ENCODE peak calls at places on chromosomes 5 and 9, in six cellular contexts. J, A, S, G, C and X are unnamed samples.

GRCh38 chr5:91885291-91886265 is 502.5 kb upstream of the ARRDC3 start:
- DNase-seq in J (no peak), S (no peak), C (no peak), G (no peak), A (no peak), X (no peak)

GRCh38 chr9:119758241-119758640 is 389.0 kb upstream of the BRINP1 start:
- DNase-seq in S (no peak), G (no peak), A (no peak), C (no peak), J (no peak), X (no peak)

GRCh38 chr5:77842247-77842646 is 66.1 kb upstream of the TBCA start:
- DNase-seq in A (no peak), C (no peak), G (no peak), S (no peak), J (no peak), X (no peak)

GRCh38 chr9:98396236-98396635 is 140.8 kb upstream of the TBC1D2 start:
- DNase-seq in A (no peak), C (no peak), J (no peak), S (no peak), G (no peak), X (no peak)

GRCh38 chr5:31047621-31048020 is 145.9 kb upstream of the CDH6 start:
- DNase-seq in G (no peak), J (no peak), S (peak), C (no peak), A (no peak), X (no peak)

GRCh38 chr5:29042152-29042551 is 2003.8 kb upstream of the CDH9 start:
- DNase-seq in C (no peak), A (no peak), J (no peak), G (no peak), S (no peak), X (no peak)

GRCh38 chr9:111810908-111811307 is 16.2 kb upstream of the SHOC1 start:
- DNase-seq in S (no peak), C (no peak), G (no peak), J (no peak), A (no peak), X (no peak)

GRCh38 chr5:38426493-38426892 is 130.0 kb downstream of the LIFR start:
- DNase-seq in G (no peak), S (peak), A (no peak), J (no peak), C (no peak), X (no peak)

GRCh38 chr5:143101134-143101533 is 302.4 kb downstream of the NR3C1 start:
- DNase-seq in G (no peak), J (no peak), A (no peak), S (no peak), C (no peak), X (no peak)

GRCh38 chr5:122775713-122776084 is 819 bp downstream of the SNX2 start:
- DNase-seq in A (peak), G (no peak), C (no peak), J (peak), S (peak), X (no peak)

GRCh38 chr9:69554945-69555344 is 117.2 kb downstream of the APBA1 start:
- DNase-seq in G (no peak), J (no peak), A (no peak), S (peak), C (no peak), X (no peak)

GRCh38 chr9:120924698-120925534 is 1.7 kb downstream of the TRAF1 start:
- DNase-seq in C (peak), G (no peak), S (no peak), A (no peak), J (no peak), X (no peak)

GRCh38 chr5:79962580-79963222 is 28.4 kb downstream of the MTX3 start:
- DNase-seq in G (peak), C (no peak), A (no peak), S (peak), J (no peak), X (no peak)

GRCh38 chr5:178941361-178941760 is 363 bp downstream of the ZNF454 start:
- DNase-seq in G (no peak), S (no peak), J (no peak), C (peak), A (no peak), X (peak)

GRCh38 chr9:32427111-32427873 is 42.8 kb downstream of the ACO1 start:
- DNase-seq in A (no peak), J (peak), G (no peak), S (peak), C (peak), X (no peak)

GRCh38 chr9:127177682-127178265 is 55.3 kb upstream of the ANGPTL2 start:
- DNase-seq in A (no peak), G (no peak), J (no peak), C (peak), S (no peak), X (no peak)

GRCh38 chr5:109805472-109805871 is 115.7 kb downstream of the MAN2A1 start:
- DNase-seq in G (no peak), A (no peak), S (peak), C (no peak), J (no peak), X (no peak)

GRCh38 chr5:151811593-151812321 is 40.0 kb downstream of the G3BP1 start:
- DNase-seq in S (peak), A (no peak), J (no peak), C (no peak), G (no peak), X (no peak)

GRCh38 chr9:109894921-109895758 is 115.1 kb downstream of the PALM2AKAP2 start:
- DNase-seq in J (no peak), G (no peak), A (no peak), C (no peak), S (peak), X (no peak)

GRCh38 chr5:75243510-75243909 is 6.8 kb upstream of the ANKRD31 start:
- DNase-seq in S (no peak), A (no peak), C (no peak), J (no peak), G (no peak), X (no peak)